ENCODE peak calls at places on chromosomes 11 and 22, in four cellular contexts. One of them, this sample, is unnamed.

GRCh38 chr11:40188848-40189247 is 1270.6 kb downstream of the LRRC4C start:
- DNase-seq in activated CD4-positive, CD25-positive, alpha-beta regulatory T cell treated with anti-CD3 and anti-CD28 coated beads, Interleukin-2, amount 50 U/mL, for 72 hours: no peak
- DNase-seq in heart left ventricle: no peak
- DNase-seq in bronchial epithelial cell: peak
- DNase-seq in this sample: no peak

GRCh38 chr11:69209421-69209820 is 53.7 kb downstream of the SMIM38 start:
- DNase-seq in activated CD4-positive, CD25-positive, alpha-beta regulatory T cell treated with anti-CD3 and anti-CD28 coated beads, Interleukin-2, amount 50 U/mL, for 72 hours: no peak
- DNase-seq in heart left ventricle: no peak
- DNase-seq in bronchial epithelial cell: no peak
- DNase-seq in this sample: peak

GRCh38 chr11:22130462-22131053 is 62.3 kb upstream of the ANO5 start:
- DNase-seq in activated CD4-positive, CD25-positive, alpha-beta regulatory T cell treated with anti-CD3 and anti-CD28 coated beads, Interleukin-2, amount 50 U/mL, for 72 hours: no peak
- DNase-seq in heart left ventricle: no peak
- DNase-seq in bronchial epithelial cell: peak
- DNase-seq in this sample: no peak

GRCh38 chr11:64094463-64095223 is 58.9 kb downstream of the FLRT1 start:
- DNase-seq in activated CD4-positive, CD25-positive, alpha-beta regulatory T cell treated with anti-CD3 and anti-CD28 coated beads, Interleukin-2, amount 50 U/mL, for 72 hours: no peak
- DNase-seq in heart left ventricle: no peak
- DNase-seq in bronchial epithelial cell: peak
- DNase-seq in this sample: no peak

GRCh38 chr11:117664897-117665296 is 132.1 kb downstream of the DSCAML1 start:
- DNase-seq in activated CD4-positive, CD25-positive, alpha-beta regulatory T cell treated with anti-CD3 and anti-CD28 coated beads, Interleukin-2, amount 50 U/mL, for 72 hours: no peak
- DNase-seq in heart left ventricle: no peak
- DNase-seq in bronchial epithelial cell: no peak
- DNase-seq in this sample: no peak

GRCh38 chr11:2311456-2312201 is 9.8 kb downstream of the TSPAN32 start:
- DNase-seq in activated CD4-positive, CD25-positive, alpha-beta regulatory T cell treated with anti-CD3 and anti-CD28 coated beads, Interleukin-2, amount 50 U/mL, for 72 hours: peak
- DNase-seq in heart left ventricle: peak
- DNase-seq in bronchial epithelial cell: no peak
- DNase-seq in this sample: peak

GRCh38 chr22:48931452-48931851 is 896.2 kb downstream of the BRD1 start:
- DNase-seq in activated CD4-positive, CD25-positive, alpha-beta regulatory T cell treated with anti-CD3 and anti-CD28 coated beads, Interleukin-2, amount 50 U/mL, for 72 hours: no peak
- DNase-seq in heart left ventricle: no peak
- DNase-seq in bronchial epithelial cell: no peak
- DNase-seq in this sample: no peak

GRCh38 chr11:6606471-6607189 is 3.1 kb downstream of the ILK start:
- DNase-seq in activated CD4-positive, CD25-positive, alpha-beta regulatory T cell treated with anti-CD3 and anti-CD28 coated beads, Interleukin-2, amount 50 U/mL, for 72 hours: peak
- DNase-seq in heart left ventricle: peak
- DNase-seq in bronchial epithelial cell: peak
- DNase-seq in this sample: peak

GRCh38 chr11:80916180-80916811 is 1475.5 kb upstream of the TENM4 start:
- DNase-seq in activated CD4-positive, CD25-positive, alpha-beta regulatory T cell treated with anti-CD3 and anti-CD28 coated beads, Interleukin-2, amount 50 U/mL, for 72 hours: no peak
- DNase-seq in heart left ventricle: no peak
- DNase-seq in bronchial epithelial cell: peak
- DNase-seq in this sample: no peak

GRCh38 chr22:28442951-28443876 is 236.4 kb downstream of the TTC28 start:
- DNase-seq in activated CD4-positive, CD25-positive, alpha-beta regulatory T cell treated with anti-CD3 and anti-CD28 coated beads, Interleukin-2, amount 50 U/mL, for 72 hours: no peak
- DNase-seq in heart left ventricle: peak
- DNase-seq in bronchial epithelial cell: peak
- DNase-seq in this sample: no peak

This sample was measured in suprapubic skin.